ENCODE peak calls at places on chromosomes 11 and 22, in seven cellular contexts. Y is H1, J is IMR-90, S is mesendoderm, K is neuronal stem cell, X is mesenchymal stem cell, V is trophoblast cell. Q is an unnamed sample.

GRCh38 chr11:2158966-2159365 is 2.0 kb downstream of the INS start:
- DNase-seq in Y (no peak), J (no peak), S (no peak), K (no peak), X (no peak), V (no peak), Q (no peak)

GRCh38 chr11:121894581-121894980 is 221.4 kb downstream of the BLID start:
- DNase-seq in Y (no peak), J (peak), S (no peak), K (no peak), X (peak), V (no peak), Q (no peak)

GRCh38 chr11:66316849-66317251 is at the start of gene CD248:
- DNase-seq in Y (no peak), J (peak), S (peak), K (no peak), X (peak), V (no peak), Q (peak)

GRCh38 chr11:12386745-12387144 is 9.4 kb downstream of the PARVA start:
- DNase-seq in Y (no peak), J (no peak), S (no peak), K (no peak), X (no peak), V (no peak), Q (no peak)

GRCh38 chr11:121466063-121466794 is 13.5 kb upstream of the SORL1-AS1 start:
- DNase-seq in Y (peak), J (peak), S (peak), K (no peak), X (peak), V (peak), Q (peak)

GRCh38 chr11:3170756-3171670 is 5.9 kb upstream of the OSBPL5 start:
- DNase-seq in Y (no peak), J (no peak), S (no peak), K (no peak), X (no peak), V (no peak), Q (no peak)

GRCh38 chr11:12284321-12285050 is 92.9 kb upstream of the PARVA start:
- DNase-seq in Y (peak), J (peak), S (no peak), K (no peak), X (peak), V (no peak), Q (peak)

GRCh38 chr11:86175585-86175984 is 69.0 kb upstream of the EED start:
- DNase-seq in Y (no peak), J (no peak), S (no peak), K (no peak), X (no peak), V (no peak), Q (no peak)

GRCh38 chr11:74677131-74677530 is 54.1 kb downstream of the CHRDL2 start:
- DNase-seq in Y (peak), J (no peak), S (no peak), K (no peak), X (no peak), V (no peak), Q (peak)

GRCh38 chr11:70552167-70552435 is 153.8 kb downstream of the CTTN start:
- DNase-seq in Y (no peak), J (no peak), S (no peak), K (no peak), X (no peak), V (no peak), Q (no peak)

GRCh38 chr11:126918556-126918955 is 82.0 kb downstream of the KIRREL3 start:
- DNase-seq in Y (no peak), J (peak), S (no peak), K (no peak), X (no peak), V (no peak), Q (no peak)

GRCh38 chr22:49954991-49955580 is 5.5 kb upstream of the PIM3 start:
- DNase-seq in Y (no peak), J (no peak), S (no peak), K (no peak), X (no peak), V (no peak), Q (no peak)

GRCh38 chr11:73649206-73649605 is 2.8 kb downstream of the PLEKHB1 start:
- DNase-seq in Y (no peak), J (no peak), S (no peak), K (no peak), X (no peak), V (no peak), Q (no peak)

GRCh38 chr22:20507253-20508066 is at the start of gene MED15:
- DNase-seq in Y (peak), J (peak), S (peak), K (peak), X (peak), V (peak), Q (peak)

GRCh38 chr11:2775626-2776350 is 76.0 kb upstream of the KCNQ1OT1 start:
- DNase-seq in Y (no peak), J (no peak), S (no peak), K (no peak), X (no peak), V (no peak), Q (no peak)

GRCh38 chr11:118200497-118200896 is 24.1 kb upstream of the SCN2B start:
- DNase-seq in Y (no peak), J (no peak), S (no peak), K (no peak), X (no peak), V (no peak), Q (no peak)
- H2BK120ac ChIP-seq in Y (no peak), J (no peak), S (no peak), K (no peak), X (no peak), V (no peak), Q (no peak)

GRCh38 chr22:23210428-23211170 is 30.3 kb downstream of the BCR start:
- DNase-seq in Y (no peak), J (no peak), S (no peak), K (no peak), X (no peak), V (no peak), Q (no peak)

GRCh38 chr22:23206915-23207314 is 26.6 kb downstream of the BCR start:
- DNase-seq in Y (no peak), J (no peak), S (no peak), K (no peak), X (no peak), V (no peak), Q (no peak)

GRCh38 chr22:23204541-23205157 is 24.3 kb downstream of the BCR start:
- DNase-seq in Y (no peak), J (no peak), S (no peak), K (no peak), X (no peak), V (no peak), Q (no peak)

GRCh38 chr22:23205330-23205729 is 25.0 kb downstream of the BCR start:
- DNase-seq in Y (no peak), J (no peak), S (no peak), K (no peak), X (no peak), V (no peak), Q (no peak)

DNA sequence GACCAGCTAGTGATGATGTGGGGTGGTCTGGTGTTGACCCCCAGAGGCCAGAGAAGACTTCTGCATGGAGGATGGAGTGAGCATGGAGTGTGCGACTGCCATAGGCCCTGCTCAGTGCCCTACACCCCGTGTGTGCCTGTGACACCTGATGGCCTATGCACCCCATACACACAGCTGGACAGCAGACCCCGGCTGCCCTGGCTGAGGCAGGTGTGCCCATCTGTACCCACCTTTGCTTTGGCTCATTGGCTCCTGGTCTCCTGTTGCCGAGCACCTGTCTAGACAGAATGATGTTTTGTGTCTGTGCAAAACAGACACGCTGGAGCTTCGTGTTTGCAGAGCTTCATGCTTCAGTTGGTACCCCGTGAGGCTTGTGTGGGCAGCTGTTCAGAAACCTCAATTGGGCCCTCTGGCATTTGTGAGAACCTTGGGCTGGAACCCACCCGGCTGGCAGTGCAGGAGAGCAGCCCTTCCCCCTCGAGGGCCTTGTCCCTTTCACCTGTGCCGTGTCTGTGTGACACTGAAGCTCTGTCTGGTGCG is 27.5 kb downstream of the BCR start:
- DNase-seq in Y (no peak), J (no peak), S (no peak), K (no peak), X (no peak), V (no peak), Q (no peak)
- H3K9ac ChIP-seq in Y (no peak), J (no peak), S (no peak), K (peak), X (no peak), V (no peak), Q (no peak)

DNA sequence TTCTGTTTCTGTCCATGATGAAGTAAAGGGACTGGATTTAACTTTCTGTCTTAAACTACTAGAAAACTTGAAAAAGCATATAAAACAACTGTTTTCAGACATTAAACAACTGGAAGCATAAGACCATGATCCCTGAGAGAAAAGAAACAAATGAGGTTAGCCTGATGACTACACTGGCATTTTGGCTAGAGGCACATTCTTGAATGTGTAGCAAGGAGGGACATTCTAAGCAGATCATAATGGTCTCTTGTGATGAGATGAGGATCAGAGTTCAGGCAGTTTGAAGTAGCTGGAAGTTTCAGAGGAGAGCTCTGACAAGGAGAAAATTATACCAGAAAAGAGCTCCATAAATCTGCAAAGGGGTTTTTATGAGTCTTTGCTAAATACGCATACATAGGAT is 75.4 kb downstream of the AASDHPPT start:
- DNase-seq in Y (no peak), J (peak), S (no peak), K (no peak), X (peak), V (peak), Q (no peak)
- H3K4ac ChIP-seq in Y (no peak), J (no peak), S (no peak), K (no peak), X (no peak), V (no peak), Q (no peak)

GRCh38 chr11:79087957-79088318 is 352.9 kb downstream of the TENM4 start:
- DNase-seq in Y (no peak), J (no peak), S (no peak), K (no peak), X (peak), V (no peak), Q (no peak)

GRCh38 chr11:79087238-79087956 is 353.4 kb downstream of the TENM4 start:
- DNase-seq in Y (no peak), J (peak), S (peak), K (peak), X (peak), V (no peak), Q (no peak)

GRCh38 chr11:79083346-79083745 is 357.5 kb downstream of the TENM4 start:
- DNase-seq in Y (no peak), J (peak), S (no peak), K (no peak), X (no peak), V (no peak), Q (no peak)

GRCh38 chr11:79084382-79084781 is 356.4 kb downstream of the TENM4 start:
- DNase-seq in Y (no peak), J (no peak), S (no peak), K (no peak), X (no peak), V (no peak), Q (no peak)

GRCh38 chr11:79086056-79086455 is 354.8 kb downstream of the TENM4 start:
- DNase-seq in Y (no peak), J (no peak), S (no peak), K (no peak), X (no peak), V (no peak), Q (no peak)
- H2BK120ac ChIP-seq in Y (no peak), J (peak), S (no peak), K (no peak), X (no peak), V (peak), Q (no peak)

GRCh38 chr11:69438286-69438920 is 43.1 kb upstream of the LINC01488 start:
- DNase-seq in Y (no peak), J (no peak), S (no peak), K (no peak), X (no peak), V (no peak), Q (no peak)

GRCh38 chr11:69435161-69435990 is 46.1 kb upstream of the LINC01488 start:
- DNase-seq in Y (no peak), J (no peak), S (peak), K (no peak), X (no peak), V (peak), Q (no peak)

GRCh38 chr11:69437876-69438205 is 43.6 kb upstream of the LINC01488 start:
- DNase-seq in Y (no peak), J (no peak), S (no peak), K (no peak), X (no peak), V (no peak), Q (no peak)

GRCh38 chr11:69436041-69436982 is 45.2 kb upstream of the LINC01488 start:
- DNase-seq in Y (no peak), J (no peak), S (no peak), K (no peak), X (no peak), V (no peak), Q (no peak)

GRCh38 chr11:69437001-69437875 is 44.2 kb upstream of the LINC01488 start:
- DNase-seq in Y (no peak), J (no peak), S (peak), K (no peak), X (peak), V (peak), Q (peak)
- H3K9ac ChIP-seq in Y (no peak), J (no peak), S (no peak), K (peak), X (no peak), V (no peak), Q (no peak)

GRCh38 chr22:24601217-24602104 is 1.5 kb upstream of the GGT1 start:
- DNase-seq in Y (peak), J (no peak), S (no peak), K (no peak), X (no peak), V (peak), Q (no peak)
- H3K4ac ChIP-seq in Y (no peak), J (no peak), S (no peak), K (no peak), X (peak), V (no peak), Q (no peak)

DNA sequence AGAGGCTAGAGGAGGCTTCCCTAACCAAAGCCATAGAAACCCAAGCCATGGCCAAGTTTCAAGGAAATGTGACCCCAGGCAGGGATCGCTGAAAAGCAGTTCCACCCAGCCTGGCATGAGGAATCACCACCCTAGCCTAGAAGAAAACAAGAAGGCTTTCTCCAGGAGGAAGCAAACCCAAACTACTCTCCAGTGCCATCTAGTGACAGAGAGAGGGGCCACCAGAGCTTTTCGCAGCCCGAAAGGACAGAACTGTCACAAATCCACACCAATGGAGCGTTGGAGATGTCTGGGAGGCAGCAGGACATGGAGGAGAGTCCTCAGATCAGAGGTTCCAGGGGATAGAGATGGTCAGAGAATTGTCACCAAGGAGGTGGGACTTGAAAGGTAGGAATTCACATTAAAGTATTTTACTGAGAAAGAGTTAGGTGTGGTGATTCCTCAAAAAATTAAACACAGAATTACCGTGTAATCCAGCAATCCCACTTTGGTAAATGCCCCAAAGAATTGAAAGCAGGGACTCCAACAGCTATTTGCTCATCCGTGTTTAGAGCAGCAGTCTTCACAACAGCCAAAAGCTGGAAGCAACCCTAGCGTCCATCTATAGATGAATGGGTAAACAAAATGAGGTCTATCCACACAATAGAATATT is 67.3 kb upstream of the NUP50 start:
- DNase-seq in Y (peak), J (peak), S (peak), K (peak), X (peak), V (peak), Q (peak)
- H2BK120ac ChIP-seq in Y (no peak), J (no peak), S (no peak), K (no peak), X (no peak), V (no peak), Q (no peak)